ENCODE peak calls at places on chromosomes 13 and 19, in four cellular contexts. N is fibroblast of pulmonary artery; W is stimulated activated CD4-positive, alpha-beta T cell treated with anti-CD3 and anti-CD28 coated beads, TNF-alpha, amount 100 ng/mL, for 24 hours; U is heart right ventricle. O is an unnamed sample.

GRCh38 chr19:32372726-32373613 is 27.6 kb downstream of the ZNF507 start:
- DNase-seq in N (peak), W (no peak), U (no peak), O (no peak)

GRCh38 chr13:114015608-114016295 is 41.9 kb upstream of the C13orf46 start:
- DNase-seq in N (no peak), W (no peak), U (peak), O (no peak)

GRCh38 chr19:33503791-33504444 is 17.7 kb downstream of the PEPD start:
- DNase-seq in N (no peak), W (no peak), U (no peak), O (no peak)

GRCh38 chr19:14476663-14477401 is 1.7 kb upstream of the PTGER1 start:
- DNase-seq in N (peak), W (no peak), U (no peak), O (peak)

GRCh38 chr19:49042177-49042576 is 1.5 kb upstream of the CGB5 start:
- DNase-seq in N (no peak), W (no peak), U (no peak), O (no peak)

GRCh38 chr13:42524487-42525034 is 49.4 kb upstream of the TNFSF11 start:
- DNase-seq in N (no peak), W (no peak), U (no peak), O (no peak)

GRCh38 chr19:13100031-13100588 is 2.5 kb downstream of the LYL1 start:
- DNase-seq in N (no peak), W (peak), U (no peak), O (peak)

GRCh38 chr13:64446372-64446771 is 2783.8 kb downstream of the PCDH9 start:
- DNase-seq in N (peak), W (no peak), U (no peak), O (no peak)

GRCh38 chr13:46509981-46510380 is 43.0 kb upstream of the LRCH1 start:
- DNase-seq in N (no peak), W (no peak), U (no peak), O (no peak)

GRCh38 chr19:17473041-17473440 is 2.7 kb downstream of the SLC27A1 start:
- DNase-seq in N (peak), W (no peak), U (no peak), O (no peak)

GRCh38 chr19:54674021-54674617 is 11.3 kb downstream of the LILRB4 start:
- DNase-seq in N (peak), W (no peak), U (no peak), O (no peak)

GRCh38 chr19:40247178-40247577 is 20.7 kb upstream of the CCNP start:
- DNase-seq in N (no peak), W (no peak), U (no peak), O (no peak)